ENCODE peak calls at places on chromosome 2, in four cellular contexts. One of them, this sample, is unnamed.

GRCh38 chr2:85522090-85522647 is 16.8 kb upstream of the MAT2A start:
- DNase-seq in BJ: no peak
- DNase-seq in PC-9: no peak
- DNase-seq in nephron progenitor cell: no peak
- DNase-seq in this sample: no peak

GRCh38 chr2:17879137-17879912 is 858 bp downstream of the KCNS3 start:
- DNase-seq in nephron progenitor cell: peak
- DNase-seq in BJ: no peak
- DNase-seq in PC-9: peak
- DNase-seq in this sample: peak

GRCh38 chr2:204984421-204984925 is 439.2 kb downstream of the PARD3B start:
- DNase-seq in nephron progenitor cell: no peak
- DNase-seq in PC-9: no peak
- DNase-seq in BJ: no peak
- DNase-seq in this sample: no peak

GRCh38 chr2:104599802-104600510 is 254.0 kb upstream of the POU3F3 start:
- DNase-seq in nephron progenitor cell: no peak
- DNase-seq in BJ: no peak
- DNase-seq in PC-9: no peak
- DNase-seq in this sample: no peak

GRCh38 chr2:241064008-241064801 is 37.9 kb downstream of the MTERF4 start:
- DNase-seq in PC-9: peak
- DNase-seq in BJ: no peak
- DNase-seq in nephron progenitor cell: no peak
- DNase-seq in this sample: peak

GRCh38 chr2:32652555-32653209 is 24.8 kb downstream of the TTC27 start:
- DNase-seq in PC-9: no peak
- DNase-seq in BJ: no peak
- DNase-seq in nephron progenitor cell: no peak
- DNase-seq in this sample: no peak

GRCh38 chr2:42117923-42118758 is 51.0 kb upstream of the EML4 start:
- DNase-seq in nephron progenitor cell: no peak
- DNase-seq in BJ: peak
- DNase-seq in PC-9: peak
- DNase-seq in this sample: no peak

GRCh38 chr2:131063501-131064283 is 29.6 kb downstream of the FAM168B start:
- DNase-seq in BJ: no peak
- DNase-seq in PC-9: no peak
- DNase-seq in nephron progenitor cell: no peak
- DNase-seq in this sample: no peak

GRCh38 chr2:112577756-112578155 is 6.7 kb upstream of the CHCHD5 start:
- DNase-seq in nephron progenitor cell: no peak
- DNase-seq in PC-9: no peak
- DNase-seq in BJ: no peak
- DNase-seq in this sample: no peak

GRCh38 chr2:159497256-159497655 is 119.1 kb downstream of the BAZ2B start:
- DNase-seq in PC-9: peak
- DNase-seq in BJ: peak
- DNase-seq in nephron progenitor cell: no peak
- DNase-seq in this sample: peak

GRCh38 chr2:241556734-241557133 is 1.8 kb upstream of the BOK start:
- DNase-seq in nephron progenitor cell: no peak
- DNase-seq in BJ: no peak
- DNase-seq in PC-9: no peak
- DNase-seq in this sample: no peak

GRCh38 chr2:188853307-188853706 is 120.9 kb upstream of the COL3A1 start:
- DNase-seq in BJ: peak
- DNase-seq in PC-9: no peak
- DNase-seq in nephron progenitor cell: no peak
- DNase-seq in this sample: no peak

GRCh38 chr2:74952575-74952974 is 5.9 kb upstream of the POLE4 start:
- DNase-seq in PC-9: no peak
- DNase-seq in nephron progenitor cell: no peak
- DNase-seq in BJ: no peak
- DNase-seq in this sample: no peak

GRCh38 chr2:19673213-19673791 is 228.5 kb downstream of the TTC32 start:
- DNase-seq in PC-9: peak
- DNase-seq in BJ: no peak
- DNase-seq in nephron progenitor cell: peak
- DNase-seq in this sample: no peak

GRCh38 chr2:45964945-45965344 is 313.5 kb downstream of the PRKCE start:
- DNase-seq in nephron progenitor cell: no peak
- DNase-seq in PC-9: no peak
- DNase-seq in BJ: no peak
- DNase-seq in this sample: no peak

GRCh38 chr2:57204364-57204763 is 842.2 kb upstream of the VRK2 start:
- DNase-seq in BJ: no peak
- DNase-seq in PC-9: no peak
- DNase-seq in nephron progenitor cell: no peak
- DNase-seq in this sample: no peak
- TF ChIP-seq CTCF in BJ: no peak
- TF ChIP-seq CTCF in PC-9: no peak
- TF ChIP-seq CTCF in nephron progenitor cell: no peak
- TF ChIP-seq CTCF in this sample: no peak

GRCh38 chr2:201172279-201172678 is 10.7 kb upstream of the CASP10 start:
- DNase-seq in PC-9: no peak
- DNase-seq in BJ: no peak
- DNase-seq in nephron progenitor cell: no peak
- DNase-seq in this sample: no peak
- TF ChIP-seq CTCF in PC-9: no peak
- TF ChIP-seq CTCF in BJ: no peak
- TF ChIP-seq CTCF in nephron progenitor cell: no peak
- TF ChIP-seq CTCF in this sample: no peak

GRCh38 chr2:27158468-27158867 is 9.7 kb downstream of the TCF23 start:
- DNase-seq in PC-9: no peak
- DNase-seq in nephron progenitor cell: no peak
- DNase-seq in BJ: no peak
- DNase-seq in this sample: no peak
- TF ChIP-seq CTCF in PC-9: no peak
- TF ChIP-seq CTCF in nephron progenitor cell: no peak
- TF ChIP-seq CTCF in BJ: no peak
- TF ChIP-seq CTCF in this sample: no peak

GRCh38 chr2:232597362-232598079 is 35.9 kb upstream of the EFHD1 start:
- DNase-seq in BJ: no peak
- DNase-seq in nephron progenitor cell: no peak
- DNase-seq in PC-9: no peak
- DNase-seq in this sample: no peak

GRCh38 chr2:232588680-232589585 is 38.4 kb downstream of the EIF4E2 start:
- DNase-seq in BJ: peak
- DNase-seq in nephron progenitor cell: no peak
- DNase-seq in PC-9: peak
- DNase-seq in this sample: no peak

GRCh38 chr2:232588031-232588430 is 37.5 kb downstream of the EIF4E2 start:
- DNase-seq in BJ: no peak
- DNase-seq in PC-9: no peak
- DNase-seq in nephron progenitor cell: no peak
- DNase-seq in this sample: no peak

GRCh38 chr2:232593931-232594330 is 39.5 kb upstream of the EFHD1 start:
- DNase-seq in nephron progenitor cell: no peak
- DNase-seq in BJ: no peak
- DNase-seq in PC-9: no peak
- DNase-seq in this sample: no peak

GRCh38 chr2:232592687-232593407 is 40.6 kb upstream of the EFHD1 start:
- DNase-seq in BJ: peak
- DNase-seq in PC-9: peak
- DNase-seq in nephron progenitor cell: no peak
- DNase-seq in this sample: no peak
- TF ChIP-seq CTCF in BJ: peak
- TF ChIP-seq CTCF in PC-9: peak
- TF ChIP-seq CTCF in nephron progenitor cell: no peak
- TF ChIP-seq CTCF in this sample: no peak

GRCh38 chr2:65071499-65072180 is 15.4 kb downstream of the CEP68 start:
- DNase-seq in BJ: no peak
- DNase-seq in PC-9: no peak
- DNase-seq in nephron progenitor cell: peak
- DNase-seq in this sample: peak
- TF ChIP-seq CTCF in BJ: peak
- TF ChIP-seq CTCF in PC-9: no peak
- TF ChIP-seq CTCF in nephron progenitor cell: no peak
- TF ChIP-seq CTCF in this sample: peak

DNA sequence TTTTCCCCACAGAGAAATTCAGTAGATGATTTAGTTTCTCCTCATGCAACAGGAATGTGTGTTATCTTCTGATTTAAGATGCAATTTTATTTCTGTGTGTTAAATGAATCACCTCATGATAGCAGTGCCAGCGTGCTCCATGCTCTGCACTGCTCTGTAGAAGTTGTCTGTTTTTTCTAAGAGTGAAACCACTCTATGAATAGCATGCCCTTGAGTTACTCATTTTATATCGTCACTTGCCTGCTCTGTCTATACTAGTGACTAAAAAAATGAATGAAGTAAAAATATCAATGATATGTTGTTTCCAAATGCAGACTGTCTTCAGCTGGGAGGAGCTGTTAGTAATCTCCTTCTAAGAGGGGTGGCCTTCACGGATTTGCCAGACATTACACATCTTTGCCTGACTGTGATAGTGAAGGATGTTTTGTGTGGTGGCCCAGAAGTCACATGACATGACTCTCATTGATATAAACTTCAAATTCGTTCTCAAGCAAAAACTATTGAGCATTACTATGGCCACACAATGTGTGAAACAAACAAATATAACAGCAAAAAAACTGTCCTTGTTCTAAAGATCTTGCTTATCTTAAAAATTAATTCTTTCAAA is 852.1 kb downstream of the CNTNAP5 start:
- DNase-seq in BJ: peak
- DNase-seq in PC-9: no peak
- DNase-seq in nephron progenitor cell: no peak
- DNase-seq in this sample: no peak
- TF ChIP-seq CTCF in BJ: no peak
- TF ChIP-seq CTCF in PC-9: no peak
- TF ChIP-seq CTCF in nephron progenitor cell: no peak
- TF ChIP-seq CTCF in this sample: no peak

DNA sequence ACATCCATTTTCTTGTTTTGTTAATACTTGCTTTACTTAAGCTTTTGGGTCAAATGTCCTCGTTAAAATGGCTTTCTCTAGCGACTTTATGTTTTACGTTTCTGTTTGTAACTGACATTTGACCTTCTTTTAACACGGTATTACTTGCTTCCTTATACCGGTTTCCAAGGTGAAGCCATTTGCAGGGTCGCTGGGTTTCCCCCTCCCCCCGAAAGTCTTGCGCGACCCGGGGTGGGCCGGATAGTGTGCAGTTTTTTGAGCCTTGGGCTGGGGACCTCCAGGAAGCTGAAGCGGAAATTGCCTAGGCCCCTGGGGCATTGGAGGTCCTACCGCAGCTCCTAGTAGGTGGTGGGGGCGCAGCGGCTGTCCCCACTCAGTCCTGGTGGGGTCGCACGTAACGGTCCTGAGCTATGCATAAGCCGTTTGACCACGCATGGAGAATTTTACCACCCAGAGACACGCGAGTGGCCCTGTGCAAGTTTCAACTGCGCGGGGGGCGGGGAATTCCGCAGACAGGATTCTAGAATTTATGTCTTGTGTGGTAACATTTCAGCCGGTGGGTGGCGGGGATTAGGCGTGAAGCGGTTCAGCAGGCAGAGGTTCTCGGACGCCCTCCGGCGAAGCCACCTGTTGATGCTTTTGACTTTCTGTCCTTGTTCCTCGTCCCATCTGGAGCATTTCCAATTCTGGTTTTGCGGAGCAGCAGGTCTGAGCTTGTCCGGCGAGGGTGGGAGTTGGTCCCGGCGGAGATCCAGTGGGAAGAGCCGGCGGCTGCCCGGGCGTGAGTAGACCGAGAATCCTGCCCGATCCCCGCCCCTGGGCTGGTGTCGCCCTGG is 2.4 kb downstream of the CFLAR start:
- DNase-seq in nephron progenitor cell: peak
- DNase-seq in BJ: no peak
- DNase-seq in PC-9: peak
- DNase-seq in this sample: peak
- TF ChIP-seq CTCF in nephron progenitor cell: no peak
- TF ChIP-seq CTCF in BJ: peak
- TF ChIP-seq CTCF in PC-9: peak
- TF ChIP-seq CTCF in this sample: peak

DNA sequence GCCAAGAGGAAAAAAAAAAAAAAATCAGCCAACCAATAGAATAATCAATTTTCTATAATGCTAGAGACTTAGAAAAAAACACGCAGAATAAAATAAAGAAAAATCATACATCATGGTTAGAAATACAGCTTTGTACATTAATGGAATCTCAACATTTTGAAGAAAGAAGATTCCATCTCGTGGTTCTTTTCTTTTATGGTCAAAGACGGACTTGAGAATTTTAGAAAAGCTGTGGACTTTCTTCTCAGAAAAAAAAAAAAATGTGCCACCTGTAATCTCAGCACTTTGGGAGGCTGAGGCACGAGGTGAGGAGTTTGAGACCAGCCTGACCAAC is 41.8 kb upstream of the ATIC start:
- DNase-seq in nephron progenitor cell: no peak
- DNase-seq in PC-9: no peak
- DNase-seq in BJ: no peak
- DNase-seq in this sample: no peak
- TF ChIP-seq CTCF in nephron progenitor cell: no peak
- TF ChIP-seq CTCF in PC-9: peak
- TF ChIP-seq CTCF in BJ: no peak
- TF ChIP-seq CTCF in this sample: peak

GRCh38 chr2:99915108-99915675 is 227.2 kb downstream of the AFF3 start:
- DNase-seq in PC-9: no peak
- DNase-seq in nephron progenitor cell: no peak
- DNase-seq in BJ: no peak
- DNase-seq in this sample: no peak
- TF ChIP-seq CTCF in PC-9: no peak
- TF ChIP-seq CTCF in nephron progenitor cell: no peak
- TF ChIP-seq CTCF in BJ: no peak
- TF ChIP-seq CTCF in this sample: no peak

This sample was measured in endothelial cell.